ENCODE peak calls at places on chromosomes 1 and 21, in eight cellular contexts. U is CD8-positive, alpha-beta memory T cell; C is pancreas; D is A549; H is AG04450; F is mucosa of descending colon; X is sigmoid colon; Z is A673. Q is an unnamed sample.
A peak's percentile ranks its signal among the peaks of the same experiment; 100 is the strongest.

GRCh38 chr1:244187310-244187709 is 136.2 kb downstream of the ZBTB18 start:
- DNase-seq in D (no peak), U (no peak), F (no peak), Z (no peak), X (no peak), C (no peak), H (no peak), Q (no peak)

GRCh38 chr21:15330872-15331271 is 266.1 kb upstream of the NRIP1 start:
- DNase-seq in D (no peak), Z (no peak), F (no peak), X (no peak), U (no peak), H (no peak), C (no peak), Q (no peak)

GRCh38 chr1:32208891-32209309 is at the start of gene DCDC2B:
- DNase-seq in C (peak; percentile 89), D (no peak), H (no peak), X (no peak), Z (peak; percentile 46), F (peak; percentile 96), U (no peak), Q (peak; percentile 90)

GRCh38 chr1:28955930-28956552 is 41.7 kb downstream of the EPB41 start:
- DNase-seq in C (no peak), D (no peak), F (no peak), Z (peak; percentile 51), H (no peak), X (no peak), U (no peak), Q (no peak)

GRCh38 chr1:110421159-110421777 is 13.8 kb upstream of the LAMTOR5 start:
- DNase-seq in U (no peak), X (no peak), C (no peak), F (no peak), H (no peak), D (no peak), Z (no peak), Q (no peak)

GRCh38 chr1:39266269-39266668 is 61.8 kb downstream of the MACF1 start:
- DNase-seq in H (no peak), Z (peak; percentile 65), C (no peak), X (no peak), F (no peak), D (no peak), U (no peak), Q (no peak)

GRCh38 chr1:233668725-233669294 is 54.9 kb downstream of the KCNK1 start:
- DNase-seq in H (no peak), Z (no peak), C (no peak), D (peak; percentile 85), U (no peak), F (peak; percentile 61), X (no peak), Q (no peak)

GRCh38 chr1:109801791-109802135 is 38.0 kb upstream of the EPS8L3 start:
- DNase-seq in U (no peak), C (no peak), Z (no peak), X (no peak), D (no peak), F (no peak), H (no peak), Q (no peak)

DNA sequence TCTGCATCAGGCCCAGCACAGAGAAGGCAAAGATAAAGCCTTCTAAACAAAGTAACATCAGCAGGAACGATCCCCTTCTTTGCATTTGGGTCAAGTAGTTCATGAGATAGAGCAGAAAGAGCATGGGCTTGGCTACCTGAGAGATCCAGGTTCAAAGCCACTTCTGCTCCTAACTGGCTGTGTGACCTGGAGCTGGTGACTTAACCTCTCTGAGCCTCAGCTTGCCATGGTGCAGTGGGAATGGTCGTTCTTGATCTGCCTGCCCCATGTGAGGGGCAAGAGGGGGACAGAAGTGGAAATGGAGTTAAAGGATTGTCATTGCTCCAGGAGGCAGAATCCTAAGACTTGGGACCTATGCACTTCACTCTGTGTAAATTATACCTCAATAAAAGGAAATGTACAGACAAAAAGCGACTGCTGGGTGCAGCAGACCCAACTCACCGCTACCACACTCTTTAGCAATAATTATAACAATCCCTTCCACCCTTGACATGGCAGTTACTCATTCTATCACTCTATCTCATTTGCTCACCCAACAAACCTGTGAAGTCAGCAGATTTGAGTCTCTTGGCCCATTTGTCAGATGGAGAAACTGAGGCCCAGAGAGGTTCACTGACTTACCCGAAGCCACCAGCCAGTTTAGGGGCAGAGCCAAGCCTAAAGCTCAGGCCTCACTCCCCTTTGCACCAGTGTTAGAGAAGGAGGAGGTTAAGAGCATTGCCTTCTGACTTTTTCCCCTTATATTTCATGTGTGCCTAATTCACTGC is 1.5 kb upstream of the MATN1 start:
- DNase-seq in H (no peak), X (no peak), Z (no peak), F (no peak), U (no peak), D (no peak), C (no peak), Q (no peak)
- H3K4me3 ChIP-seq in H (no peak overlapping the region), X (no peak overlapping the region), Z (no peak overlapping the region), F (no peak overlapping the region), U (no peak overlapping the region), D (no peak overlapping the region), C (no peak overlapping the region), Q (no peak overlapping the region)

GRCh38 chr21:29308456-29308783 is 9.7 kb downstream of the BACH1 start:
- DNase-seq in U (no peak), H (no peak), C (no peak), X (no peak), Z (no peak), F (no peak), D (no peak), Q (no peak)

GRCh38 chr21:29313662-29314408 is 15.1 kb downstream of the BACH1 start:
- DNase-seq in H (no peak), F (no peak), X (no peak), U (no peak), C (no peak), D (no peak), Z (no peak), Q (no peak)

GRCh38 chr21:29315155-29315749 is 16.5 kb downstream of the BACH1 start:
- DNase-seq in X (no peak), H (no peak), D (no peak), C (no peak), Z (no peak), F (no peak), U (no peak), Q (no peak)

GRCh38 chr21:29309703-29310102 is 11.0 kb downstream of the BACH1 start:
- DNase-seq in C (no peak), Z (no peak), D (no peak), U (no peak), F (no peak), H (no peak), X (no peak), Q (no peak)

DNA sequence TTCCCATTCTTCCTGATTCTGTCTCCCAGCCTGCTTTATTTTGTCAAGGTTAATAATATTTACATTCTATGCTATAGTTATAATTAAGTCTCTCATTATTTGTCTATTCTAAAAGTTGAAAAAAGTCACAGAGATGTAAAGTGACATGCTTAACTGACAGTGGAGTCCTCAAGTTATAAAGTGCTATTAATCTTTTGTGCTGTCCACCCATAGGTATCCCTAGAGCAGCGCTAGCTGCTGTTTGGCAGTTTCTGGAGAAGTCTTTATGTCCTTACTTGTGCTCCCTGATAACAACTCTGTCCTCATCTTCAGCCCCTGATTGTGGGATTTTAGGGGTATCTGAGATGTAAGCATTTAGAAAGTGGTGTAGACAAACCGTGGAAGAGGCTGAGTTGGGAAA is 13.1 kb downstream of the BACH1 start:
- DNase-seq in F (no peak), Z (no peak), U (no peak), D (no peak), C (no peak), H (no peak), X (no peak), Q (no peak)
- H3K9me3 ChIP-seq in F (no peaks in the 10 kb centered on the region), Z (no peaks in the 10 kb centered on the region), U (no peaks in the 10 kb centered on the region), D (no peaks in the 10 kb centered on the region), C (no peaks in the 10 kb centered on the region), H (no peaks in the 10 kb centered on the region), X (no peaks in the 10 kb centered on the region), Q (no peaks in the 10 kb centered on the region)

GRCh38 chr1:219038398-219038797 is 135.3 kb upstream of the LYPLAL1 start:
- DNase-seq in X (no peak), Z (no peak), D (no peak), U (no peak), H (no peak), C (no peak), F (no peak), Q (no peak)

GRCh38 chr1:219039755-219040154 is 133.9 kb upstream of the LYPLAL1 start:
- DNase-seq in Z (no peak), H (no peak), X (no peak), F (no peak), U (no peak), D (no peak), C (no peak), Q (no peak)

GRCh38 chr1:219040291-219040690 is 133.4 kb upstream of the LYPLAL1 start:
- DNase-seq in H (no peak), C (no peak), Z (no peak), D (no peak), F (no peak), X (no peak), U (no peak), Q (no peak)

GRCh38 chr1:219041141-219041540 is 132.5 kb upstream of the LYPLAL1 start:
- DNase-seq in D (no peak), X (no peak), Z (no peak), C (no peak), U (no peak), H (peak; percentile 66), F (no peak), Q (no peak)

DNA sequence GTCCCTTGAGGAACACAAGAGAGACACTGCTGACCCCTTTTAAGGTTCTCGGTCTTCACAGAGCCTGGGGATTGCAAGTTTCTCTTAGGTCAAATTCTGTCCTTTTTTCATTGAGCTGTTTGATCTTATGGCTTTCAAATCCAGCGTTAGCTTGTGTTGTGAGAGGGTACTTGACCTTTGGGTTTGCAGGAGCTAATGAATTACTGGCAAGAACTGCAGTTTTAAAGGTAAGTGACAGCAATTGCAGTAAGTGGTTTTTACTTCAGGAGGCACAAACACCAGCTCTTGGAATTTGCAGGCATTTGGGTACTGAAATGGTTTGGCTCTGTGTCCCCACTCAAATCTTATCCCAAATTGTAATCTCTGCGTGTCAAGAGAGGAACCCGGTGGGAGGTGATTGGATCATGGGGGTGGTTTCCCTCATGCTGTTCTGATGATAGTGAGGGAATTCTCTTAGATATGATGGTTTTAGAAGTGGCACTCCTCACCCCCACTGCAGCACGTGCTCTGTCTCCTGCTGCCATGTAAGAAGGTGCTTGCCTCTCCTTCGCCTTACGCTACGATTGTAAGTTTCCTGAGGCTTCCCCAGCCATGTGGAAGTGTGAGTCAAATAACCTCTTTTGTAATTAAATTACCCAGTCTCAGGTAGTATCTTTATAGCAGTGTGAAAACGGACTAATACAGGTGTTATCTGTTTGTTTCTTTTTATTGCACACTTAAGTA is 134.5 kb upstream of the LYPLAL1 start:
- DNase-seq in X (no peak), F (no peak), C (no peak), D (no peak), Z (no peak), H (no peak), U (no peak), Q (no peak)
- H3K4me3 ChIP-seq in X (no peak overlapping the region), F (no peak overlapping the region), C (no peak overlapping the region), D (no peak overlapping the region), Z (no peak overlapping the region), H (no peak overlapping the region), U (no peak overlapping the region), Q (no peak overlapping the region)

DNA sequence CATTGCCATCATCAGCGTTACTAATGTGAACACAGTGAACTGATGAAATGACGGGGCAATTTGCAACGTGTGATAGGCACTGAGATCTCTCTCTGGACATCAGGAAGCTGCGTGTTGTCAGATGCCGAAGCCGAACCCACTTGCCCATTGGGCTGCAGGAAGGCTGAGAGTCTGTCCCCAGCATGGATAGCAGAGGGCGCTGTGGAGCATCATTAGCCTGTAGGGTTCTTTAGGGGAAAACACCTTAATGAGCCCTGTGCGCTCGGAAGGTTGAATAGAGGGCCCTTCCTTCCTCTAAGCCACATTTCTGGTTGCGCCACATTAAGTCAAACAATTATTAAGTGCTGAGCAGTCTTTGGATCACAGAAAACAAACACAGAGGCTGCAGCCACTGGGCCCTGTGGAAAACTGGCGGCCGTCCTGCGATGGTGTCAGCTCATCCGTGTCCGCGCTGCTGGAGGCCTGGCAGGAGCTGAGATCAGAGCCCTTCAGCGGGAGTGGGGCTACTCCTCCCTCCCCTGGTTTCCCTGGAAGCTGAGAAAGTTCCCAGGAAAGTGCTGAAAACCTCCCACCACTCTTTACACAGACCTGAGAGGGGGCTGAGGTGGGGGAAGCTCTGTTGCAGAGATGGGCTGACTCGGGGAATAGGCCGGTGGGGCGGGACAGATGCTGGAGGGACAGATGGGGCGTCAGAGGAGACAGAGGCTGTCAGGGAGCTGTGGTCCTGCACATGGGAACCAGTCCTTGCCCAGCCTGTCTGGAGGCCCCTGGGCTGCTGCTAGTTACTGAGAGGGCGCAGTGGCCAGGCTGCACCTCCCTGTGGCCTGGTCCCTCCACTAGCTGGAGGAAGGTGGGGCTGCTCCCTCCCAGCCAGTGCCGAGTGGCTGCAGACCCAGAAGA is 12.7 kb downstream of the TFF2 start:
- DNase-seq in U (peak; percentile 86), C (peak; percentile 57), X (peak; percentile 75), D (peak; percentile 5), H (no peak), F (peak; percentile 93), Z (peak; percentile 67), Q (peak; percentile 90)
- H3K9me3 ChIP-seq in U (no peaks in the 10 kb centered on the region), C (no peaks in the 10 kb centered on the region), X (no peaks in the 10 kb centered on the region), D (no peaks in the 10 kb centered on the region), H (no peaks in the 10 kb centered on the region), F (no peaks in the 10 kb centered on the region), Z (no peaks in the 10 kb centered on the region), Q (no peaks in the 10 kb centered on the region)